ENCODE peak calls at places on chromosomes 6 and 20, in ten cellular contexts. One of them, this sample, is unnamed.

GRCh38 chr6:126640921-126641320 is 301.0 kb downstream of the CENPW start:
- DNase-seq in tibial artery: no peak
- DNase-seq in right cardiac atrium: no peak
- DNase-seq in fibroblast of lung: no peak
- DNase-seq in ovary: no peak
- DNase-seq in CD4-positive, alpha-beta memory T cell: no peak
- DNase-seq in cardiac muscle cell: no peak
- DNase-seq in ascending aorta: no peak
- DNase-seq in hepatocyte: no peak
- DNase-seq in heart right ventricle: no peak
- DNase-seq in this sample: no peak

GRCh38 chr20:47493175-47493953 is 8.3 kb upstream of the NCOA3 start:
- DNase-seq in tibial artery: peak; percentile 94
- DNase-seq in right cardiac atrium: peak; percentile 92
- DNase-seq in fibroblast of lung: peak; percentile 70
- DNase-seq in ovary: peak; percentile 95
- DNase-seq in CD4-positive, alpha-beta memory T cell: peak; percentile 26
- DNase-seq in cardiac muscle cell: peak; percentile 94
- DNase-seq in ascending aorta: peak; percentile 13
- DNase-seq in hepatocyte: peak; percentile 82
- DNase-seq in heart right ventricle: peak; percentile 87
- DNase-seq in this sample: peak; percentile 87

GRCh38 chr6:113540491-113540890 is 316.7 kb upstream of the MARCKS start:
- DNase-seq in tibial artery: no peak
- DNase-seq in right cardiac atrium: no peak
- DNase-seq in fibroblast of lung: peak; percentile 73
- DNase-seq in ovary: no peak
- DNase-seq in CD4-positive, alpha-beta memory T cell: no peak
- DNase-seq in cardiac muscle cell: no peak
- DNase-seq in ascending aorta: no peak
- DNase-seq in hepatocyte: no peak
- DNase-seq in heart right ventricle: no peak
- DNase-seq in this sample: no peak

GRCh38 chr6:148272084-148272483 is 70.6 kb upstream of the SASH1 start:
- DNase-seq in tibial artery: no peak
- DNase-seq in right cardiac atrium: no peak
- DNase-seq in fibroblast of lung: peak; percentile 88
- DNase-seq in ovary: no peak
- DNase-seq in CD4-positive, alpha-beta memory T cell: no peak
- DNase-seq in cardiac muscle cell: peak; percentile 90
- DNase-seq in ascending aorta: no peak
- DNase-seq in hepatocyte: peak; percentile 40
- DNase-seq in heart right ventricle: no peak
- DNase-seq in this sample: no peak

GRCh38 chr6:11318835-11319813 is 86.7 kb upstream of the NEDD9 start:
- DNase-seq in tibial artery: no peak
- DNase-seq in right cardiac atrium: no peak
- DNase-seq in fibroblast of lung: no peak
- DNase-seq in ovary: no peak
- DNase-seq in CD4-positive, alpha-beta memory T cell: no peak
- DNase-seq in cardiac muscle cell: no peak
- DNase-seq in ascending aorta: no peak
- DNase-seq in hepatocyte: no peak
- DNase-seq in heart right ventricle: no peak
- DNase-seq in this sample: no peak

GRCh38 chr6:148524509-148524908 is 181.9 kb downstream of the SASH1 start:
- DNase-seq in tibial artery: no peak
- DNase-seq in right cardiac atrium: no peak
- DNase-seq in fibroblast of lung: peak; percentile 89
- DNase-seq in ovary: no peak
- DNase-seq in CD4-positive, alpha-beta memory T cell: no peak
- DNase-seq in cardiac muscle cell: peak; percentile 70
- DNase-seq in ascending aorta: no peak
- DNase-seq in hepatocyte: no peak
- DNase-seq in heart right ventricle: no peak
- DNase-seq in this sample: no peak

GRCh38 chr6:41732601-41733348 is 2.6 kb downstream of the TFEB start:
- DNase-seq in tibial artery: no peak
- DNase-seq in right cardiac atrium: no peak
- DNase-seq in fibroblast of lung: no peak
- DNase-seq in ovary: no peak
- DNase-seq in CD4-positive, alpha-beta memory T cell: peak; percentile 70
- DNase-seq in cardiac muscle cell: no peak
- DNase-seq in ascending aorta: no peak
- DNase-seq in hepatocyte: peak; percentile 58
- DNase-seq in heart right ventricle: no peak
- DNase-seq in this sample: no peak

GRCh38 chr6:113560908-113561307 is 296.2 kb upstream of the MARCKS start:
- DNase-seq in tibial artery: no peak
- DNase-seq in right cardiac atrium: no peak
- DNase-seq in fibroblast of lung: peak; percentile 94
- DNase-seq in ovary: no peak
- DNase-seq in CD4-positive, alpha-beta memory T cell: no peak
- DNase-seq in cardiac muscle cell: peak; percentile 65
- DNase-seq in ascending aorta: no peak
- DNase-seq in hepatocyte: no peak
- DNase-seq in heart right ventricle: no peak
- DNase-seq in this sample: no peak

GRCh38 chr20:44342240-44342639 is 5.4 kb downstream of the R3HDML start:
- DNase-seq in tibial artery: no peak
- DNase-seq in right cardiac atrium: no peak
- DNase-seq in fibroblast of lung: peak; percentile 11
- DNase-seq in ovary: no peak
- DNase-seq in CD4-positive, alpha-beta memory T cell: no peak
- DNase-seq in cardiac muscle cell: peak; percentile 21
- DNase-seq in ascending aorta: no peak
- DNase-seq in hepatocyte: no peak
- DNase-seq in heart right ventricle: no peak
- DNase-seq in this sample: no peak

GRCh38 chr20:813386-813785 is 20.1 kb upstream of the FAM110A start:
- DNase-seq in tibial artery: no peak
- DNase-seq in right cardiac atrium: no peak
- DNase-seq in fibroblast of lung: no peak
- DNase-seq in ovary: no peak
- DNase-seq in CD4-positive, alpha-beta memory T cell: no peak
- DNase-seq in cardiac muscle cell: peak; percentile 49
- DNase-seq in ascending aorta: no peak
- DNase-seq in hepatocyte: no peak
- DNase-seq in heart right ventricle: no peak
- DNase-seq in this sample: no peak

GRCh38 chr6:29958916-29959315 is 16.6 kb downstream of the HLA-A start:
- DNase-seq in tibial artery: no peak
- DNase-seq in right cardiac atrium: no peak
- DNase-seq in fibroblast of lung: no peak
- DNase-seq in ovary: no peak
- DNase-seq in CD4-positive, alpha-beta memory T cell: no peak
- DNase-seq in cardiac muscle cell: no peak
- DNase-seq in ascending aorta: no peak
- DNase-seq in hepatocyte: no peak
- DNase-seq in heart right ventricle: no peak
- DNase-seq in this sample: no peak

GRCh38 chr20:51639206-51639832 is 96.8 kb upstream of the NFATC2 start:
- DNase-seq in tibial artery: peak; percentile 80
- DNase-seq in right cardiac atrium: peak; percentile 78
- DNase-seq in fibroblast of lung: peak; percentile 52
- DNase-seq in ovary: peak; percentile 83
- DNase-seq in CD4-positive, alpha-beta memory T cell: peak; percentile 14
- DNase-seq in cardiac muscle cell: peak; percentile 82
- DNase-seq in ascending aorta: no peak
- DNase-seq in hepatocyte: peak; percentile 77
- DNase-seq in heart right ventricle: peak; percentile 65
- DNase-seq in this sample: peak; percentile 79

GRCh38 chr20:17655286-17655651 is 26.8 kb downstream of the RRBP1 start:
- DNase-seq in tibial artery: peak; percentile 38
- DNase-seq in right cardiac atrium: no peak
- DNase-seq in fibroblast of lung: peak; percentile 63
- DNase-seq in ovary: no peak
- DNase-seq in CD4-positive, alpha-beta memory T cell: no peak
- DNase-seq in cardiac muscle cell: peak; percentile 61
- DNase-seq in ascending aorta: no peak
- DNase-seq in hepatocyte: no peak
- DNase-seq in heart right ventricle: no peak
- DNase-seq in this sample: no peak

GRCh38 chr20:34997171-34997570 is 41.5 kb downstream of the MYH7B start:
- DNase-seq in tibial artery: no peak
- DNase-seq in right cardiac atrium: peak; percentile 74
- DNase-seq in fibroblast of lung: no peak
- DNase-seq in ovary: peak; percentile 80
- DNase-seq in CD4-positive, alpha-beta memory T cell: peak; percentile 11
- DNase-seq in cardiac muscle cell: peak; percentile 63
- DNase-seq in ascending aorta: no peak
- DNase-seq in hepatocyte: no peak
- DNase-seq in heart right ventricle: peak; percentile 55
- DNase-seq in this sample: peak; percentile 85

GRCh38 chr20:50226093-50226974 is 35.7 kb downstream of the CEBPB start:
- DNase-seq in tibial artery: peak; percentile 89
- DNase-seq in right cardiac atrium: peak; percentile 75
- DNase-seq in fibroblast of lung: peak; percentile 70
- DNase-seq in ovary: peak; percentile 84
- DNase-seq in CD4-positive, alpha-beta memory T cell: no peak
- DNase-seq in cardiac muscle cell: peak; percentile 46
- DNase-seq in ascending aorta: peak; percentile 47
- DNase-seq in hepatocyte: no peak
- DNase-seq in heart right ventricle: no peak
- DNase-seq in this sample: no peak
- H3K4me1 ChIP-seq in tibial artery: peaks cover 19% of the 10 kb centered on the region
- H3K4me1 ChIP-seq in right cardiac atrium: peaks cover 6% of the 10 kb centered on the region
- H3K4me1 ChIP-seq in fibroblast of lung: peaks cover 15% of the 10 kb centered on the region
- H3K4me1 ChIP-seq in ovary: peaks cover 11% of the 10 kb centered on the region
- H3K4me1 ChIP-seq in CD4-positive, alpha-beta memory T cell: no peaks in the 10 kb centered on the region
- H3K4me1 ChIP-seq in cardiac muscle cell: peaks cover 5% of the 10 kb centered on the region
- H3K4me1 ChIP-seq in ascending aorta: peaks cover 27% of the 10 kb centered on the region
- H3K4me1 ChIP-seq in hepatocyte: no peaks in the 10 kb centered on the region
- H3K4me1 ChIP-seq in heart right ventricle: peaks cover 63% of the 10 kb centered on the region
- H3K4me1 ChIP-seq in this sample: no peaks in the 10 kb centered on the region

GRCh38 chr20:63306673-63307537 is 13.9 kb downstream of the COL20A1 start:
- DNase-seq in tibial artery: no peak
- DNase-seq in right cardiac atrium: peak; percentile 51
- DNase-seq in fibroblast of lung: no peak
- DNase-seq in ovary: no peak
- DNase-seq in CD4-positive, alpha-beta memory T cell: no peak
- DNase-seq in cardiac muscle cell: no peak
- DNase-seq in ascending aorta: no peak
- DNase-seq in hepatocyte: no peak
- DNase-seq in heart right ventricle: no peak
- DNase-seq in this sample: no peak

GRCh38 chr20:63307538-63308217 is 14.7 kb downstream of the COL20A1 start:
- DNase-seq in tibial artery: no peak
- DNase-seq in right cardiac atrium: peak; percentile 53
- DNase-seq in fibroblast of lung: no peak
- DNase-seq in ovary: no peak
- DNase-seq in CD4-positive, alpha-beta memory T cell: no peak
- DNase-seq in cardiac muscle cell: no peak
- DNase-seq in ascending aorta: no peak
- DNase-seq in hepatocyte: no peak
- DNase-seq in heart right ventricle: no peak
- DNase-seq in this sample: no peak

GRCh38 chr20:63303095-63303666 is 10.2 kb downstream of the COL20A1 start:
- DNase-seq in tibial artery: no peak
- DNase-seq in right cardiac atrium: no peak
- DNase-seq in fibroblast of lung: no peak
- DNase-seq in ovary: no peak
- DNase-seq in CD4-positive, alpha-beta memory T cell: no peak
- DNase-seq in cardiac muscle cell: no peak
- DNase-seq in ascending aorta: no peak
- DNase-seq in hepatocyte: no peak
- DNase-seq in heart right ventricle: no peak
- DNase-seq in this sample: no peak

GRCh38 chr20:63308218-63308911 is 15.4 kb downstream of the COL20A1 start:
- DNase-seq in tibial artery: no peak
- DNase-seq in right cardiac atrium: peak; percentile 37
- DNase-seq in fibroblast of lung: no peak
- DNase-seq in ovary: no peak
- DNase-seq in CD4-positive, alpha-beta memory T cell: no peak
- DNase-seq in cardiac muscle cell: no peak
- DNase-seq in ascending aorta: no peak
- DNase-seq in hepatocyte: no peak
- DNase-seq in heart right ventricle: no peak
- DNase-seq in this sample: no peak

DNA sequence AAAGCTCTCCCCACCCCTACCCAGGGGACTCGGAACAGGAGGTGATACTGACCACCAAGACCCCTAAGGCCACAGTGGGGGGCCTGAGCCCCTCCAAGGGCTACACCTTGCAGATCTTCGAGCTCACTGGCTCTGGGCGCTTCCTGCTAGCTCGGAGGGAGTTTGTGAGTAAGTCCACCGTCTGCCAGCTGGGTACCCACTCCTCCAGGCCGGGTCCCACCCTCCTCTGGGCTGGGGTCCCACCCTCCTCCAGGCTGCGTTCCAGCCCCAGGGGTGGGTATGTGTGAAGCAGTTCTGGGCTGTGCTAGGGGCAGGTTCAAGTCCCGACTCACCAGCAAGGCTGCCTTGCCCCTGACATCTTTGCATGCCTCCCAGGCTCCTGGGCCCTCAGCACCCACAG is 12.4 kb downstream of the COL20A1 start:
- DNase-seq in tibial artery: no peak
- DNase-seq in right cardiac atrium: peak; percentile 44
- DNase-seq in fibroblast of lung: no peak
- DNase-seq in ovary: no peak
- DNase-seq in CD4-positive, alpha-beta memory T cell: no peak
- DNase-seq in cardiac muscle cell: no peak
- DNase-seq in ascending aorta: no peak
- DNase-seq in hepatocyte: no peak
- DNase-seq in heart right ventricle: no peak
- DNase-seq in this sample: no peak
- H3K9me3 ChIP-seq in tibial artery: peaks cover 7% of the 10 kb centered on the region
- H3K9me3 ChIP-seq in right cardiac atrium: no peaks in the 10 kb centered on the region
- H3K9me3 ChIP-seq in fibroblast of lung: no peaks in the 10 kb centered on the region
- H3K9me3 ChIP-seq in ovary: peaks cover 4% of the 10 kb centered on the region
- H3K9me3 ChIP-seq in CD4-positive, alpha-beta memory T cell: no peaks in the 10 kb centered on the region
- H3K9me3 ChIP-seq in cardiac muscle cell: no peaks in the 10 kb centered on the region
- H3K9me3 ChIP-seq in ascending aorta: no peaks in the 10 kb centered on the region
- H3K9me3 ChIP-seq in hepatocyte: no peaks in the 10 kb centered on the region
- H3K9me3 ChIP-seq in heart right ventricle: no peaks in the 10 kb centered on the region
- H3K9me3 ChIP-seq in this sample: no peaks in the 10 kb centered on the region

DNA sequence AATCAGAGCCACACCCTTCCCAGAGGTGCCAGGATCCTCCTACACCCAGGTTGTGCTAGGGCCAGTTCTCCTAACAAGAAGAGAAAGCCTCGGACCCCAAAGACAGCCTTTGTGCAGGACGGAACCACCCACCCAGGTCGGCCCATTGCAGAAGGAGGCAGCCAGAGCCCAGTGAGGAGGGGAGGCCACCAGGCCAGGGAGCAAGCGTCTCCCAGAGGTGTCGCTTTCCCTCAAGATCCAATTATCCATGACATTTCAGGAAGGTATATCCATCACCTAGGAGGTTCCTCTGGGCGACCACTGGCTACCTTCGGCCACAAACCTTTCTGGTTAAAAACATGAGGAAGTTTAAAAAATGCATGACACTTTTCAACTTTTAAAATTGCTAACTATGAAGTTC is 87.4 kb upstream of the THBS2 start:
- DNase-seq in tibial artery: no peak
- DNase-seq in right cardiac atrium: no peak
- DNase-seq in fibroblast of lung: no peak
- DNase-seq in ovary: no peak
- DNase-seq in CD4-positive, alpha-beta memory T cell: no peak
- DNase-seq in cardiac muscle cell: no peak
- DNase-seq in ascending aorta: no peak
- DNase-seq in hepatocyte: no peak
- DNase-seq in heart right ventricle: no peak
- DNase-seq in this sample: no peak
- H3K4me1 ChIP-seq in tibial artery: peaks cover 10% of the 10 kb centered on the region
- H3K4me1 ChIP-seq in right cardiac atrium: no peaks in the 10 kb centered on the region
- H3K4me1 ChIP-seq in fibroblast of lung: no peaks in the 10 kb centered on the region
- H3K4me1 ChIP-seq in ovary: no peaks in the 10 kb centered on the region
- H3K4me1 ChIP-seq in CD4-positive, alpha-beta memory T cell: no peaks in the 10 kb centered on the region
- H3K4me1 ChIP-seq in cardiac muscle cell: no peaks in the 10 kb centered on the region
- H3K4me1 ChIP-seq in ascending aorta: peaks cover 8% of the 10 kb centered on the region
- H3K4me1 ChIP-seq in hepatocyte: peaks cover 7% of the 10 kb centered on the region
- H3K4me1 ChIP-seq in heart right ventricle: no peaks in the 10 kb centered on the region
- H3K4me1 ChIP-seq in this sample: peaks cover 12% of the 10 kb centered on the region

GRCh38 chr20:55478739-55479450 is 526.4 kb downstream of the CBLN4 start:
- DNase-seq in tibial artery: no peak
- DNase-seq in right cardiac atrium: no peak
- DNase-seq in fibroblast of lung: no peak
- DNase-seq in ovary: no peak
- DNase-seq in CD4-positive, alpha-beta memory T cell: no peak
- DNase-seq in cardiac muscle cell: no peak
- DNase-seq in ascending aorta: no peak
- DNase-seq in hepatocyte: peak; percentile 22
- DNase-seq in heart right ventricle: no peak
- DNase-seq in this sample: no peak
- H3K9me3 ChIP-seq in tibial artery: no peaks in the 10 kb centered on the region
- H3K9me3 ChIP-seq in right cardiac atrium: no peaks in the 10 kb centered on the region
- H3K9me3 ChIP-seq in fibroblast of lung: no peaks in the 10 kb centered on the region
- H3K9me3 ChIP-seq in ovary: no peaks in the 10 kb centered on the region
- H3K9me3 ChIP-seq in CD4-positive, alpha-beta memory T cell: no peaks in the 10 kb centered on the region
- H3K9me3 ChIP-seq in cardiac muscle cell: no peaks in the 10 kb centered on the region
- H3K9me3 ChIP-seq in ascending aorta: no peaks in the 10 kb centered on the region
- H3K9me3 ChIP-seq in hepatocyte: no peaks in the 10 kb centered on the region
- H3K9me3 ChIP-seq in heart right ventricle: no peaks in the 10 kb centered on the region
- H3K9me3 ChIP-seq in this sample: no peaks in the 10 kb centered on the region

This sample was measured in mucosa of descending colon.